ENCODE peak calls at places on chromosomes 3 and 15, in five cellular contexts. X, K, W, M and O are unnamed samples.

GRCh38 chr3:16048435-16049318 is 125.8 kb upstream of the GALNT15 start:
- DNase-seq in M (peak; percentile 64), W (peak; percentile 19), X (peak; percentile 79), K (peak; percentile 65), O (no peak)

GRCh38 chr3:190514163-190515153 is 573 bp downstream of the IL1RAP start:
- DNase-seq in M (peak; percentile 39), W (peak; percentile 7), X (peak; percentile 37), K (peak; percentile 60), O (peak; percentile 37)

GRCh38 chr3:98577178-98577895 is 16.1 kb downstream of the CPOX start:
- DNase-seq in W (no peak), X (no peak), M (no peak), K (peak; percentile 90), O (no peak)

GRCh38 chr15:90002428-90002844 is 1.3 kb downstream of the ZNF710 start:
- DNase-seq in W (no peak), X (no peak), M (no peak), K (peak; percentile 52), O (peak; percentile 44)

GRCh38 chr3:148916132-148916531 is 51.0 kb downstream of the CPA3 start:
- DNase-seq in W (no peak), K (no peak), M (no peak), X (no peak), O (no peak)

GRCh38 chr3:45437388-45437787 is 49.0 kb downstream of the LARS2 start:
- DNase-seq in M (no peak), K (no peak), W (no peak), X (no peak), O (no peak)

GRCh38 chr3:118987466-118987865 is 47.2 kb downstream of the IGSF11 start:
- DNase-seq in X (peak; percentile 65), W (no peak), K (peak; percentile 39), M (peak; percentile 18), O (peak; percentile 42)

GRCh38 chr3:143134446-143134845 is 14.9 kb downstream of the CHST2 start:
- DNase-seq in K (peak; percentile 47), M (no peak), W (no peak), X (no peak), O (no peak)

GRCh38 chr3:38348903-38349302 is 2.3 kb downstream of the XYLB start:
- DNase-seq in K (peak; percentile 43), X (no peak), W (no peak), M (no peak), O (no peak)

GRCh38 chr3:64344721-64345207 is 119.5 kb upstream of the PRICKLE2 start:
- DNase-seq in X (no peak), K (peak; percentile 90), M (no peak), W (no peak), O (no peak)

GRCh38 chr3:190017575-190018288 is 103.0 kb downstream of the P3H2 start:
- DNase-seq in K (peak; percentile 80), M (peak; percentile 48), X (no peak), W (no peak), O (no peak)

GRCh38 chr15:40939909-40940801 is 11.0 kb downstream of the DLL4 start:
- DNase-seq in M (no peak), W (no peak), X (no peak), K (no peak), O (peak; percentile 49)

GRCh38 chr15:40942337-40942854 is 10.9 kb upstream of the CHAC1 start:
- DNase-seq in K (no peak), X (no peak), M (no peak), W (no peak), O (no peak)

GRCh38 chr15:40942865-40943264 is 10.4 kb upstream of the CHAC1 start:
- DNase-seq in X (no peak), K (no peak), W (no peak), M (no peak), O (no peak)

GRCh38 chr15:40941528-40942336 is 11.5 kb upstream of the CHAC1 start:
- DNase-seq in X (peak; percentile 75), M (peak; percentile 81), W (peak; percentile 61), K (peak; percentile 70), O (peak; percentile 81)

GRCh38 chr15:40941078-40941527 is 12.0 kb downstream of the DLL4 start:
- DNase-seq in M (no peak), X (no peak), K (no peak), W (no peak), O (no peak)
- H3K4me3 ChIP-seq in M (peak overlapping the region; percentile 53), X (peak overlapping the region; percentile 65), K (peak overlapping the region; percentile 60), W (peak overlapping the region; percentile 78), O (peak overlapping the region; percentile 77)

DNA sequence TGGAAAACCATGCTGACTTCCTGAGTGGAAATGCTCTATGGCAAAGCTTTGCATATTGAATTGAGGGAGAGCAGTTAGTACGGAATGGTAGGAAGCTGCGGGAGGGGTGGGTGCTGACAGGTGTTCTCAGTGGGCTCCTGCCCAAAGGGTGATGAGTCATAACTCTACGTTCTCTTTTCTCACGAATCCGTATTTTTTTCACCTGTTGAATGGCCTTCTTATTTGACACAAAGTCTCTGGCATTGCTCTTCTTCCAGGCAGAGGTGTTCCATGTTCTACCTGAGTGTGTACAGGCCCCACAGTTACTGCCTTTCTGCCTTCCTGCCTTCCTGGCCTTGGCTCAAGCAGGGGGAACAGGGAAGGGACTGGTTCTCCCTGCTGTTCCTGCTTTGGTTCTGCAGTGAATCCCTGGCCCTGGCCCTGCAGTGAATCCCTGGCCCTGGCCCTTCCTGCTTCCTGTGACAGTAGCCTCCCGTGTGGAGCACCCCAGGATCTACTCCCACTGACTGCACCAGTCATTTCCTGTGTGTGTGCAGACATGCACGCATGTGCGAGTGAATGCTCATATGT is 31.9 kb downstream of the TRAK1 start:
- DNase-seq in M (no peak), W (no peak), X (no peak), K (peak; percentile 39), O (no peak)
- H3K4me1 ChIP-seq in M (peaks cover 4% of the 10 kb centered on the region), W (no peaks in the 10 kb centered on the region), X (peaks cover 3% of the 10 kb centered on the region), K (peaks cover 7% of the 10 kb centered on the region), O (peaks cover 71% of the 10 kb centered on the region)

GRCh38 chr15:83845230-83845629 is 191.3 kb downstream of the ADAMTSL3 start:
- DNase-seq in X (no peak), K (peak; percentile 83), M (no peak), W (no peak), O (no peak)
- H3K27ac ChIP-seq in X (no peak overlapping the region), K (peak overlapping the region; percentile 66), M (no peak overlapping the region), W (no peak overlapping the region), O (peak overlapping the region; percentile 73)

GRCh38 chr3:48553886-48554845 is 2.4 kb downstream of the PFKFB4 start:
- DNase-seq in K (no peak), W (no peak), M (no peak), X (peak; percentile 20), O (no peak)
- H3K4me3 ChIP-seq in K (no peak overlapping the region), W (no peak overlapping the region), M (no peak overlapping the region), X (no peak overlapping the region), O (no peak overlapping the region)

GRCh38 chr3:195893516-195893915 is 14.8 kb downstream of the TNK2 start:
- DNase-seq in X (no peak), K (no peak), M (no peak), W (no peak), O (no peak)
- H3K4me1 ChIP-seq in X (no peaks in the 10 kb centered on the region), K (peaks cover 33% of the 10 kb centered on the region), M (peaks cover 7% of the 10 kb centered on the region), W (peaks cover 33% of the 10 kb centered on the region), O (peaks cover 64% of the 10 kb centered on the region)

GRCh38 chr15:58062175-58062574 is 3.3 kb downstream of the ALDH1A2 start:
- DNase-seq in W (no peak), X (no peak), K (no peak), M (no peak), O (no peak)
- H3K27ac ChIP-seq in W (no peak overlapping the region), X (no peak overlapping the region), K (no peak overlapping the region), M (no peak overlapping the region), O (peak overlapping the region; percentile 60)

DNA sequence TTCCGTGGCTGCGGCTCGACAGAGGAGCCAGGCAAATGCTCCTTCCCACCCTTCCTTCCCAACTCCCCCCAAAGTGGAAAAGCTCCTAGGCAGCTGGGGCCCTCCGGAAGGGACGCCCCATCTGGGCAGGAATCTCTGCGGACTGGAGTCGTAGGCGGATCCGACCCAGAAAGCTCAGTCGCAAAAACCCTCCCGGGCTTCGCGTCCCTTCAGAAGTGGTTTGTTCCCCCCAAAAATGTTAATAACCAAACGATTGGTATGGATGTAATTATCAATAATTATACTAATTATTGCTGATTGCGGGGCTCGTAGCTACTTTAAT is 3.8 kb downstream of the RNU6-1 start:
- DNase-seq in W (no peak), X (no peak), K (no peak), M (no peak), O (no peak)
- H3K4me3 ChIP-seq in W (peak overlapping the region; percentile 61), X (peak overlapping the region; percentile 40), K (peak overlapping the region; percentile 53), M (peak overlapping the region; percentile 32), O (peak overlapping the region; percentile 61)

GRCh38 chr3:122390665-122391064 is 6.7 kb downstream of the FAM162A start:
- DNase-seq in W (no peak), K (no peak), X (no peak), M (no peak), O (no peak)

GRCh38 chr3:122391674-122392446 is 7.9 kb downstream of the FAM162A start:
- DNase-seq in M (no peak), X (no peak), K (no peak), W (no peak), O (no peak)

GRCh38 chr3:122387709-122388108 is 3.7 kb downstream of the FAM162A start:
- DNase-seq in X (no peak), M (no peak), W (no peak), K (no peak), O (no peak)

GRCh38 chr3:122389197-122389596 is 5.2 kb downstream of the FAM162A start:
- DNase-seq in K (no peak), M (no peak), X (no peak), W (no peak), O (no peak)

DNA sequence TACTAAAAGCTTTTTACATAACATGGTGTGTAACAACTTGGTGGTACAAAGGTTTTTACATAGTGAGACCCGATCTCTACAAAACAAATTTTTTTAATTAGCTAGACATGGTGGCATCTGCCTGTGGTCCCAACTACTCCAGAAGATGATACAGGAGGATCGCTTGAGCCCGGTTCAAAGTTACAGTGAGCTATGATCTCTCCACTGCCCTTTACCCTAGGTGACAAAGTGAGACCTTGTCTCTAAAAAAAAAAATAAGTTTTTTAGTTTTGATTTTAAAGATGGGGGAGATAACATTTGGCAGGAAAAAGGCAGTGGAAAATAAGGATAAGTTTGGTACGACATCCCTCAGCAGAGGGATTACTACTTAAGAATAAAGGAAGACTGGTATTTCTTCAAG is 5.9 kb downstream of the FAM162A start:
- DNase-seq in M (no peak), K (no peak), W (no peak), X (no peak), O (no peak)
- H3K4me1 ChIP-seq in M (no peaks in the 10 kb centered on the region), K (no peaks in the 10 kb centered on the region), W (peaks cover 5% of the 10 kb centered on the region), X (no peaks in the 10 kb centered on the region), O (peaks cover 63% of the 10 kb centered on the region)